ENCODE peak calls at places on chromosomes 12 and 14, in five cellular contexts. R is BE2C, C is cardiac muscle cell, X is bronchial epithelial cell, K is AG09319. M is an unnamed sample.

GRCh38 chr12:94109154-94109553 is 39.2 kb upstream of the PLXNC1 start:
- DNase-seq in C (no peak), R (peak), X (no peak), K (no peak), M (no peak)

GRCh38 chr14:68794856-68795601 is 2.2 kb upstream of the ZFP36L1 start:
- DNase-seq in R (no peak), K (peak), C (no peak), X (peak), M (no peak)

GRCh38 chr12:128848371-128848770 is 4.9 kb upstream of the GLT1D1 start:
- DNase-seq in R (no peak), K (no peak), X (no peak), C (no peak), M (no peak)

GRCh38 chr12:114655934-114656697 is 27.9 kb downstream of the TBX3 start:
- DNase-seq in R (no peak), X (no peak), C (no peak), K (no peak), M (no peak)

GRCh38 chr12:28390716-28391452 is 200.6 kb downstream of the CCDC91 start:
- DNase-seq in X (no peak), K (peak), R (no peak), C (no peak), M (no peak)

GRCh38 chr12:29707846-29708245 is 75.9 kb downstream of the TMTC1 start:
- DNase-seq in X (no peak), C (no peak), K (no peak), R (no peak), M (no peak)

GRCh38 chr12:118773956-118774723 is 207.2 kb upstream of the SRRM4 start:
- DNase-seq in X (no peak), C (peak), R (peak), K (no peak), M (no peak)

GRCh38 chr14:23568600-23569310 is 1.2 kb upstream of the AP1G2 start:
- DNase-seq in C (peak), K (no peak), X (no peak), R (peak), M (no peak)

GRCh38 chr12:90921536-90921935 is 33.4 kb downstream of the CCER1 start:
- DNase-seq in K (no peak), X (no peak), R (no peak), C (no peak), M (no peak)

GRCh38 chr12:78457951-78458350 is 406.6 kb upstream of the SYT1 start:
- DNase-seq in X (peak), R (no peak), K (no peak), C (no peak), M (no peak)

GRCh38 chr12:119008691-119009221 is 27.4 kb downstream of the SRRM4 start:
- DNase-seq in R (peak), C (peak), X (no peak), K (no peak), M (no peak)

GRCh38 chr14:102150636-102151195 is 11.0 kb downstream of the WDR20 start:
- DNase-seq in X (no peak), C (peak), K (no peak), R (no peak), M (no peak)

GRCh38 chr14:102158797-102159196 is 19.1 kb downstream of the WDR20 start:
- DNase-seq in X (no peak), K (no peak), R (no peak), C (no peak), M (no peak)

GRCh38 chr14:102157346-102157745 is 17.6 kb downstream of the WDR20 start:
- DNase-seq in C (no peak), R (no peak), X (no peak), K (no peak), M (no peak)

GRCh38 chr14:102154121-102154520 is 14.4 kb downstream of the WDR20 start:
- DNase-seq in X (no peak), K (no peak), R (no peak), C (no peak), M (no peak)

GRCh38 chr14:102155150-102155549 is 15.5 kb downstream of the WDR20 start:
- DNase-seq in X (no peak), R (peak), K (no peak), C (peak), M (no peak)
- TF ChIP-seq CTCF in X (no peak), R (no peak), K (no peak), C (no peak), M (no peak)

GRCh38 chr14:100558966-100559365 is 28.3 kb downstream of the BEGAIN start:
- DNase-seq in C (no peak), X (no peak), K (no peak), R (no peak), M (no peak)
- TF ChIP-seq CTCF in C (no peak), X (no peak), K (no peak), R (no peak), M (no peak)

GRCh38 chr12:131688845-131689154 is 22.1 kb upstream of the SFSWAP start:
- DNase-seq in X (no peak), K (no peak), C (no peak), R (no peak), M (no peak)
- TF ChIP-seq CTCF in X (no peak), K (no peak), C (no peak), R (no peak), M (no peak)

GRCh38 chr14:97719043-97719442 is 921.9 kb downstream of the VRK1 start:
- DNase-seq in C (no peak), K (no peak), X (no peak), R (no peak), M (no peak)
- TF ChIP-seq CTCF in C (no peak), K (no peak), X (no peak), R (no peak), M (no peak)

GRCh38 chr14:55843718-55844403 is 263.9 kb downstream of the KTN1 start:
- DNase-seq in C (no peak), X (peak), K (no peak), R (no peak), M (no peak)
- TF ChIP-seq CTCF in C (peak), X (no peak), K (peak), R (peak), M (peak)

DNA sequence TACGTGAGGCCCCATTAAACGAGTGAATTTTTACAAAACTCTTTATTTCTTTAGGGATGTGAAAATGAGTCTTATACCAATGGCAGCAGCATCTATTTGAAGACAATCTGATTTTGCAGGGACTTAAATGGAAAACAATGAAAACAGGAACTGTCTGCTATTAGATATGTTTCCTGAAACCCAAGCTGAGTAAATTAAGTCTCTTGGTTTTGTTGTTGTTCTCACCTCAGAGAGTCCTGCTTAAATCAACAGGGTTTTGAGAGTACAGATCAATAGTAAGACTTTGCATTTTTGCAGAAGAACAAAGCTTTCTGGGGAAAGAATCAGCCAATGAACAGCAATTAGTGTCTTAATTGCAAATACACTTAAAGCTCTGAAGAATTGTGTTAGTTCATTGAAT is 39.1 kb upstream of the LGR5 start:
- DNase-seq in K (no peak), R (no peak), C (no peak), X (no peak), M (no peak)
- TF ChIP-seq CTCF in K (no peak), R (no peak), C (no peak), X (no peak), M (no peak)

GRCh38 chr12:53052419-53053222 is 2.8 kb downstream of the TNS2 start:
- DNase-seq in X (peak), K (no peak), R (no peak), C (no peak), M (no peak)

GRCh38 chr12:53049582-53050318 is at the start of gene TNS2:
- DNase-seq in X (peak), C (peak), R (peak), K (no peak), M (peak)

GRCh38 chr12:53050426-53051057 is 677 bp downstream of the TNS2 start:
- DNase-seq in X (no peak), C (no peak), R (no peak), K (no peak), M (peak)

GRCh38 chr12:53051881-53052412 is 2.1 kb downstream of the TNS2 start:
- DNase-seq in K (no peak), R (no peak), C (no peak), X (no peak), M (peak)

DNA sequence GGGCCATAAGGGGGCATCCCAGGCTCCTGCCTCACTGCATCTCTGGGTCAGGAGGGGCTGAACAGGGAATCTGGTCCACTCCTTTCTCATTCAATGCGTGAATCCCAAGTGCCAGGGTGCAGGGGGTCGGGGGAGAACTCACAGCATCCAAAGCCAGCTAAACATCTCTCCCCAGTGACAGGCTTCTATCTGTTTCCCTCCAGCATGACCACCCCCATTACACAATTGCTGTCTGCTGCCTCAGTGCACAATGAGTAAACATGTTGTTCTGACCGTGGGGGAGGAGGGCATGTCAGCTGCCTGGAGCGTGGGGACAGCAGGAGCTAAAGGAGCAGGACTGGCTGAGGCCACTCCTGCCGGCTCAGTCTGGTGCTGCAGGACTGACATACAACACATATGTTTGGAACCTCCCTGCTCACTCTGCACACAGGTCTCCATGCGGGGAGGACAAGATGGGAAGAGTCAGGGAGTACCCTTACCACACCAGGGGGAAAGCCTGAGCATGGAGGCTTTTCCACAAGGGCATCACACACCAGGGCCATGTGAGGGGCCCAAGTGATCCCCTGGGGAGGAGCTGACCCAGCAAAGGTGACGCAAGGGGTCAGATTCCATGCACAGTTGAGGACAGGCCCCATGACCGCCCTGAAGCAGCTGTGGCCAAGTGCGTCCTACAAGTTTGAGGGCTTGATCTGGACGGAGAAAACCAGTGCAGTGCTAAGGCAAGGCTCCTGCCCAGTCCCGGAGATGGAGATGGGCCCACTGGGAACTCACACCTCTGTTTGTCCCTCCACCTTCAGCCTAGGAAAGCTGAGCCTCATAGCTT is 1.4 kb downstream of the TNS2 start:
- DNase-seq in R (no peak), K (no peak), X (peak), C (no peak), M (peak)
- TF ChIP-seq CTCF in R (no peak), K (peak), X (peak), C (peak), M (peak)

DNA sequence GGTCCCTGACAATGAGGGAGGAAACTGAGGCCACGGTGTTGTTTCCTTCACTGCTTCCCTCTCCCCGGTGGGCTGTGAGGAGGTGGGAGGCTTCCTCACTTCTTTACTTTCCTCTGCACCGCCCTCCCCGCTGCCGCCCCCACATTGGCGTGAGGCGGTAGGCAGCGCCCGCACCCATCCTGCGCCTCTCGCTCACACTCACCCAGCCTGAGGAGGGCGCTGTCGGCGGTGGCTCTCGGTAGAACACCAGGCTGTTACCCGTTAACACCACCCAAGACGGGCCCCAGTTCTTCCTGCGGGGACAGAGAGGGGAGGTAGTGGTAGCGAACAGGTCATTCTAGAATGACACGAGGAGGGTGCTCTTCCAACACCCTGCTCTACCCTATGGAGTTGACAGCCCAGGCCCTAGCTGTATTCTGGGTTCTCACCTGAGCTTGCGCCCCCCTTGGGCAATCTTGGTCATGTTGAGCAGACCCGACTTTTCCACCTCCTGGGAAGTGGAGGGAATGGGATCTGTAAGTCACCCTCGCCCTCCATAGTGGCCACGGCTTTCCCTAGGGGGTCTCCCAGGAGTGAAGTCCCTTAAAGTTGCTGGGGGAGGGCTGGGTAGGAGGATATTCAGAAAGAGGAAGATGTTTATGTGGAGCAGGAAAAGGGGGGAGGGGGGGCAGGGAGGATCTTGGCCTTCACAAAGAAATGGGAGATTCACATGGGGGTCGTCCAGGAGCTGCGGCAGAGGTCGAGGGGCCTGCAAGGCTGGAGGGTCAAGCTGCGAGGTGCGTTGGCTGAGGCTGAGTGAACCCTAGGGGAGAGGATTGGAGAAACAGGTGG is 3.3 kb downstream of the ARHGAP9 start:
- DNase-seq in X (no peak), K (no peak), C (no peak), R (no peak), M (peak)
- TF ChIP-seq CTCF in X (peak), K (no peak), C (peak), R (no peak), M (peak)